ENCODE peak calls at places on chromosomes 11 and 22, in eight cellular contexts. X is ovary; S is tibial nerve; D is colonic mucosa; Z is transverse colon; G is PC-9; Q is CD8-positive, alpha-beta T cell; F is aorta. N is an unnamed sample.

GRCh38 chr11:85752890-85753581 is 57.9 kb downstream of the SYTL2 start:
- DNase-seq in Q (peak), X (no peak), S (no peak), G (no peak), D (peak), Z (peak), F (peak), N (no peak)

GRCh38 chr11:34053161-34053686 is 1.7 kb downstream of the CAPRIN1 start:
- DNase-seq in G (peak), Q (peak), S (peak), X (peak), Z (peak), F (peak), D (peak), N (peak)

GRCh38 chr11:69563946-69564780 is 76.8 kb upstream of the CCND1 start:
- DNase-seq in S (no peak), Z (no peak), G (no peak), D (no peak), F (no peak), X (no peak), Q (no peak), N (no peak)

GRCh38 chr22:30430933-30431332 is 5.4 kb downstream of the MTFP1 start:
- DNase-seq in Q (no peak), S (no peak), X (no peak), G (no peak), F (no peak), D (no peak), Z (no peak), N (peak)

GRCh38 chr11:1963864-1964263 is 16.7 kb downstream of the MRPL23 start:
- DNase-seq in S (no peak), X (peak), G (no peak), F (peak), Z (no peak), Q (no peak), D (no peak), N (no peak)

GRCh38 chr11:20156280-20156875 is 3.9 kb downstream of the DBX1 start:
- DNase-seq in Q (no peak), D (peak), G (no peak), Z (peak), X (no peak), S (no peak), F (peak), N (no peak)

GRCh38 chr11:84036664-84037194 is 750.6 kb upstream of the CCDC90B start:
- DNase-seq in Q (no peak), F (no peak), Z (no peak), D (no peak), X (no peak), G (no peak), S (no peak), N (no peak)

GRCh38 chr11:128686745-128687177 is 7.1 kb upstream of the FLI1 start:
- DNase-seq in Q (no peak), S (no peak), D (no peak), F (peak), G (no peak), Z (peak), X (no peak), N (no peak)

GRCh38 chr22:45867906-45868555 is 108.9 kb downstream of the WNT7B start:
- DNase-seq in G (no peak), X (no peak), F (no peak), D (peak), Q (no peak), Z (no peak), S (no peak), N (no peak)

GRCh38 chr11:1733716-1734351 is 16.6 kb downstream of the IFITM10 start:
- DNase-seq in S (no peak), G (no peak), Z (no peak), Q (no peak), F (no peak), X (no peak), D (no peak), N (no peak)

GRCh38 chr11:103109818-103110388 is 677 bp downstream of the DYNC2H1 start:
- DNase-seq in S (no peak), G (peak), F (peak), X (no peak), Q (no peak), Z (no peak), D (peak), N (no peak)

GRCh38 chr22:35369996-35370395 is 10.9 kb upstream of the HMOX1 start:
- DNase-seq in F (no peak), S (no peak), X (no peak), Z (no peak), G (no peak), Q (no peak), D (no peak), N (no peak)

GRCh38 chr22:37996515-37997246 is 12.3 kb upstream of the SOX10 start:
- DNase-seq in F (no peak), D (no peak), X (no peak), Q (no peak), G (no peak), S (no peak), Z (no peak), N (peak)

GRCh38 chr22:37996079-37996478 is 11.7 kb upstream of the SOX10 start:
- DNase-seq in X (no peak), D (no peak), G (no peak), Z (no peak), S (no peak), Q (no peak), F (no peak), N (no peak)

GRCh38 chr22:37994049-37994448 is 9.7 kb upstream of the SOX10 start:
- DNase-seq in Q (no peak), G (no peak), Z (no peak), F (no peak), X (no peak), S (no peak), D (no peak), N (no peak)

GRCh38 chr22:37994982-37995381 is 10.6 kb upstream of the SOX10 start:
- DNase-seq in F (no peak), S (no peak), D (no peak), G (no peak), X (no peak), Q (no peak), Z (no peak), N (no peak)

DNA sequence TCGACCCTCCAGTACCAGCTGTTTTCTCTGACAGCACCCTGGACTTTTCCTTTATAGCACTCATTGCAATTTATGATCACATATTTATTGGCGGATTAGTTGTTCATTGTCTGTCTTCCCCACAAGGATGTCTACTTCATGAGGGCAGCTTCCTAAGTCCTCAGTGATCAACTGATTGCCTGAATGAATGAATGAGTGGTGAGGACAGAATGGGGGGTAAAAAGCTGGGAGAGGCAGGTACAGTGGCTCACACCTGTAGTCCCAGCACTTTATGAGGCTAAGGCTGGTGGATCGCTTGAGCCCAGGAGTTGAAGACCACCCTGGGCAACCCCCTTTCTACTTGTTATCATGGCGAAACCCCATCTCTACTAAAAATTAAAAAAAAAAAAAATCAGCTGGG is 11.1 kb upstream of the SOX10 start:
- DNase-seq in G (no peak), F (no peak), X (no peak), Z (no peak), D (no peak), Q (no peak), S (no peak), N (no peak)
- H3K27ac ChIP-seq in G (no peak), F (no peak), X (no peak), Z (no peak), D (no peak), Q (no peak), S (peak), N (peak)

DNA sequence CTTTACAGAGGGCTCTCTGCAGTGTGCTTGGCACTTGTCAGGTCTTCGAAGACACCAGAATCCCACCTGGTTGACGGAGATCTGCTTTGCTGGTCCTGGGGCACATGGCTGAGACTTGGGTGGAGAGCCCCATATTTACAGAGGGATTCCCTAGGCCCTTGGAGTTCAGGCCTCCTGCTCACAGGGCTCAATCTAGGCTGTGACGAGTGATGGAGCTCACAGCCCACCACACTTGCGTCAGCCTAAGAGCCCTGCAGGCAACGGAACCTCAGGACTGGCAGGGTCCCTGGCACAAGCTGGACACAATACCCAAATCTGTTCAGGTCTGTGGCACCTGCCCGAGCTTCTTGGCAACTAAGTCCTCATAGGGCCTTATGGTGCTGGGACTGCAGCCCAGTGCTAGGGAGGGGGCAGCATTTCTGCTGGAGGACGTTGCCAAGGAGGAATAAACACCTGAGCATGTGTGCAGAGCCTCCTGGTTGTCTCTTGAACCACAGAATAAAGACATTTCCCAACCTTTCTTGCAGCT is 59.1 kb downstream of the KCNC1 start:
- DNase-seq in G (no peak), F (no peak), D (no peak), S (no peak), Q (no peak), X (no peak), Z (no peak), N (no peak)
- H3K27ac ChIP-seq in G (no peak), F (no peak), D (no peak), S (no peak), Q (no peak), X (no peak), Z (no peak), N (no peak)

GRCh38 chr11:95605271-95605940 is 184.2 kb downstream of the FAM76B start:
- DNase-seq in Z (no peak), F (no peak), D (no peak), G (no peak), S (no peak), X (no peak), Q (no peak), N (no peak)
- H3K27ac ChIP-seq in Z (no peak), F (no peak), D (no peak), G (no peak), S (no peak), X (no peak), Q (no peak), N (no peak)

DNA sequence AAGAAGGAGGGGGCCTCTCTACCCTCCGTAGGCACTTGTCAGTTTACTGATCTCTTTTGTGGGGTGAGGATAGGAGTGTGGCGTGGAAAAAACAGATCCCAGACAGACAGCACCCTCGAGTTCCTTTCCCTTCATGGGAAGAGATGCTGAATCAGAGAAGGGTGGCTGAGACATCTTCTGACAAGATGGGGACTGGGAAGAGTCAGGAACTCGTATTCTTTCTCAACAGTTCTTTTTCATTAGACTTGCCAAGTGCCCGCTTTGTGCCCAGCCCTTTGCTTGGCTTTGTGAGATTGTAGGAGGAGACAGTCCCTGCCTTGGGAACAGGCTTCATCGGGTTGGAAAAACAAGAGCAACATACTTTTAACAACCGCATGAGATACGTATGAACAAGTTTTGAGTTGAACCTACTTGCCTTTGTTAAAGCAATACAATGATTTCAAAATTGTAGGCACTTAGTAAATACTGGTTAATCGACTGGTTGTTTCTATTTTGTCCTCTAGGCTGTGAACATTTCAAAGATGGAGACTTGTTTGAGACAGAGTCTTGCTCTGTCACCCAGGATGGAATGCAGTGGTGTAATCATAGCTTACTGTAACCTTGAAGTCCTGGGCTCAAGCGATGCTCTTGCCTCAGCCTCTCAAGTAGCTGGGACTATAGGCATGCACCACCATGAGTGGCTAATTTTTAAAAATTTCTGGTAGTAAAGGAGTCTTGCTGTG is 1.1 kb downstream of the RRM1 start:
- DNase-seq in D (no peak), Q (no peak), S (no peak), X (no peak), F (no peak), Z (no peak), G (no peak), N (no peak)
- H3K27ac ChIP-seq in D (peak), Q (peak), S (peak), X (peak), F (peak), Z (peak), G (peak), N (peak)